ENCODE peak calls at places on chromosomes 4 and X, in ten cellular contexts. V, A, O, C, J, R, P, G, W and I are unnamed samples.

GRCh38 chrX:39513836-39514235 is 583.9 kb downstream of the BCOR start:
- DNase-seq in V (peak), A (no peak), O (no peak), C (no peak), J (no peak), R (peak), P (no peak), G (no peak), W (no peak), I (no peak)

GRCh38 chrX:9114245-9114644 is 80.3 kb upstream of the FAM9B start:
- DNase-seq in V (no peak), A (no peak), O (no peak), C (no peak), J (no peak), R (no peak), P (no peak), G (no peak), W (no peak), I (peak)

GRCh38 chrX:63934791-63935190 is 149.8 kb upstream of the ARHGEF9 start:
- DNase-seq in V (no peak), A (peak), O (no peak), C (no peak), J (no peak), R (no peak), P (no peak), G (no peak), W (no peak), I (peak)

GRCh38 chrX:86002076-86002896 is 45.1 kb downstream of the CHM start:
- DNase-seq in V (no peak), A (peak), O (no peak), C (peak), J (no peak), R (no peak), P (no peak), G (no peak), W (no peak), I (peak)

GRCh38 chr4:6749340-6750171 is 33.0 kb upstream of the KIAA0232 start:
- DNase-seq in V (peak), A (peak), O (no peak), C (peak), J (peak), R (no peak), P (no peak), G (no peak), W (no peak), I (no peak)

GRCh38 chrX:39855748-39856129 is 242.0 kb downstream of the BCOR start:
- DNase-seq in V (peak), A (peak), O (peak), C (peak), J (no peak), R (no peak), P (peak), G (peak), W (peak), I (peak)

GRCh38 chrX:136065044-136065671 is 79.9 kb downstream of the SLC9A6 start:
- DNase-seq in V (peak), A (peak), O (no peak), C (peak), J (peak), R (no peak), P (no peak), G (no peak), W (peak), I (no peak)

GRCh38 chr4:1932736-1933135 is 61.5 kb downstream of the NSD2 start:
- DNase-seq in V (no peak), A (no peak), O (no peak), C (no peak), J (no peak), R (no peak), P (no peak), G (no peak), W (no peak), I (no peak)

GRCh38 chr4:7759221-7759620 is 180.4 kb downstream of the AFAP1 start:
- DNase-seq in V (no peak), A (no peak), O (no peak), C (no peak), J (no peak), R (no peak), P (peak), G (no peak), W (no peak), I (no peak)

GRCh38 chr4:4339504-4340085 is 47.3 kb upstream of the NSG1 start:
- DNase-seq in V (peak), A (peak), O (no peak), C (no peak), J (no peak), R (no peak), P (no peak), G (no peak), W (peak), I (no peak)